ENCODE peak calls at places on chromosomes 16 and 17, in five cellular contexts. T is HCT116, I is transverse colon, B is IMR-90, O is ovary. X is an unnamed sample.

GRCh38 chr16:86664518-86665318 is 86.4 kb downstream of the FOXL1 start:
- DNase-seq in O (no peak), T (peak; percentile 96), I (peak; percentile 67), B (peak; percentile 98), X (no peak)

GRCh38 chr16:64152010-64152767 is 969.7 kb downstream of the CDH11 start:
- DNase-seq in B (no peak), I (no peak), O (no peak), T (no peak), X (no peak)

GRCh38 chr17:7266784-7267183 is 4.5 kb upstream of the CLDN7 start:
- DNase-seq in O (no peak), T (no peak), I (no peak), B (peak; percentile 41), X (no peak)

GRCh38 chr16:1167276-1168107 is 14.6 kb downstream of the CACNA1H start:
- DNase-seq in O (no peak), T (no peak), I (no peak), B (no peak), X (no peak)

GRCh38 chr17:77597421-77598240 is 360.9 kb upstream of the TNRC6C start:
- DNase-seq in T (no peak), O (no peak), B (no peak), I (no peak), X (no peak)

GRCh38 chr17:76145231-76146052 is 4.4 kb upstream of the FOXJ1 start:
- DNase-seq in B (no peak), O (no peak), I (peak; percentile 47), T (no peak), X (peak; percentile 7)

GRCh38 chr17:10499950-10500349 is 18.4 kb downstream of the MYH1 start:
- DNase-seq in O (no peak), B (no peak), T (no peak), I (no peak), X (no peak)

GRCh38 chr16:50680907-50681885 is at the start of gene SNX20:
- DNase-seq in O (peak; percentile 5), I (peak; percentile 58), T (no peak), B (no peak), X (no peak)

GRCh38 chr17:41417576-41418015 is 6.8 kb downstream of the KRT37 start:
- DNase-seq in B (peak; percentile 43), I (no peak), O (no peak), T (no peak), X (no peak)

GRCh38 chr17:47607481-47607880 is 42.2 kb upstream of the KPNB1 start:
- DNase-seq in I (no peak), T (no peak), O (no peak), B (no peak), X (no peak)

GRCh38 chr16:718922-719321 is 2.0 kb upstream of the ANTKMT start:
- DNase-seq in B (no peak), O (no peak), I (peak; percentile 77), T (no peak), X (no peak)

GRCh38 chr17:49521521-49522185 is 26.6 kb downstream of the NGFR start:
- DNase-seq in O (no peak), I (no peak), B (no peak), T (no peak), X (no peak)

GRCh38 chr17:45123930-45124796 is 8.2 kb downstream of the PLCD3 start:
- DNase-seq in T (peak; percentile 69), I (peak; percentile 82), O (peak; percentile 81), B (peak; percentile 91), X (no peak)

DNA sequence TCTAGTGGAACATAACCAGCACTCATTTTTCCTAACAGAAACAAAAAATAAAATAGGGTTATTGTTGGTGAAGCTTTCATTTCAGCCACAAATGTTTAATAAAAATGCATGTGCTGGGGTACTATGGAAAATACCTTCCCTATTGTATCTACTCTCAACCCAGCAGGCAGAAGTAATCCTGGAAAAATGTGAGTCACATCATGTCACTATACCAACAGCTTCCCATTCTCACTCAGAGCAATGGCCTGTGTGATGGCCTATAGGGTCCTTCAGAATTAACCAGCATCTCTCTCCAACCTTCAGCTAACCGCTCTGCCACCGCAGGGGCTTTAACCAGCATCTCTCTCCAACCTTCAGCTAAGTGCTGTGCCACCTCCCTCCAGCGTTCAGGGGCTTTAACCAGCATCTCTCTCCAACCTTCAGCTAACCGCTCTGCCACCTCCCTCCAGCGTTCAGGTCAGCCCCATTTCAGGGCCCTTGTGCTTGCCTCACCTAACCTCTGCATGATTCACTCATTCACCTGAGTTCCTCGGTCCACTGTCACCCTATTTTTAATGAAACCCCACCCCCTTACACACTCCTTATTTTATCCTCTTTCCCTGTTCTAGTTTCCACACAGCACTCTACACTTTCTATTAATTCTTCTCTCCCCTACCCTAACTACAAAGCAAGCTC is 34.0 kb downstream of the UBE2G1 start:
- DNase-seq in I (no peak), O (no peak), B (peak; percentile 33), T (no peak), X (no peak)
- H3K27ac ChIP-seq in I (peak overlapping the region; percentile 20), O (peak overlapping the region; percentile 39), B (no peak overlapping the region), T (no peak overlapping the region), X (no peak overlapping the region)

DNA sequence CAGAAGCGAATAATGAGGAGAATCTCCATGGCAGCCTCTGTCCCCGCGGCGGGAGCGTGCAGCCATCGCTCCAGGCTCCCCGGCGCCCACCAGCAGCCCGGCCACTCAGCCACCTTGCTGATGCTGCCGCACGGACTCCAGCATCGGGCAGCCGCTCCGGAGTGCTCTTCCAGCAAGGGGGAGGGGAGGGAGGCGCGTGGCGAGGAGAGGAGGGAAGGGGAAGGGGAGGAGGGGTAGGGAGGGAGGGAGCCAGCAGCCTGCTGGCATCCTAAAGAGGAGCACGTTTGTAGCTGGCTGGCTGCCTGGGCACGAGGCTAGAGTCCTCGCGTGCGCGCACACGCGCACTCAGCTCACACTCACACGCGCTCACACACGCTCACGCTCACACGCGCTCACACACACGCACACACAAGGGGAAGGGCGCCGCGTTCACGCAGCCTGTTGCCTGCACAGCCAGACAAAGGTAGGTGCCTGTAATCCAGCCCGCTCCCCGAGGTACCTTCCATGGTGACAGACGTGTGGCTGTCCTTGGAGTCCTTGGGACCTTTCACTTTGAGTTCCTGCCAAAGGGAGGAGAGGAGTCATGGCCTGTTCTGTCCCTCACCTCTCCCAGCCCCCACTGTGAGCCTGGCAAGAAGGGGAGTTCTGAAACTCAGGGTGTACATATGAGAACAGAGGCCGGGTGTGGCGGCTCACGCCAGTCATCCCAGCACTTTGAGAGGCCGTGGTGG is 82.1 kb downstream of the TIMM22 start:
- DNase-seq in B (no peak), O (peak; percentile 42), I (no peak), T (no peak), X (no peak)
- TF ChIP-seq POLR2A in B (no peak), O (no peak), I (no peak), T (no peak), X (no peak)

DNA sequence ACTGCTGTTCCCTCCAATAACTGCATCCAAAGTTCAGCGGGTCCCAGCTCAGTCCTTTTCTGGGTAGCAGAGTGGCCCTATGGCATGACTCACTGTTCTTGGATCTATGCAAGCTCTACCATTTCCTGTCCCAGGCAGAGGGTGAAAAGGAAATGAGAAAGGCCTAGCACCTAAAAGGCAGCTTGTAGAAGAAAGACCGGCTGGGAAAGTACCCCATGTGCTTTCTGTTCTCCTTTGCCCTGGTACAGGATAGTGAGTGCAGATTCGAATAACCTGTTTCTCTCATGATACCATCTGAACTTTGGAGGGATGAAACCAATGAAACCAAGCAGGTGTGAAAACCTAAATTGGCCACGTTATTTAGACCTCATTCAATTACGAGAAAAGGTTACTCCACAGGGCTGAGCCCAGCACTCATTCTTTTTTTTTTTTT is 12.7 kb upstream of the HASPIN start:
- DNase-seq in T (no peak), B (peak; percentile 71), O (no peak), I (peak; percentile 53), X (no peak)
- H3K27ac ChIP-seq in T (no peak overlapping the region), B (no peak overlapping the region), O (no peak overlapping the region), I (peak overlapping the region; percentile 71), X (no peak overlapping the region)

GRCh38 chr17:17694229-17695081 is 13.2 kb downstream of the RAI1 start:
- DNase-seq in B (peak; percentile 55), T (no peak), I (peak; percentile 76), O (peak; percentile 85), X (peak; percentile 52)
- TF ChIP-seq POLR2A in B (peak; percentile 80), T (no peak), I (peak; percentile 66), O (peak; percentile 77), X (peak; percentile 20)

DNA sequence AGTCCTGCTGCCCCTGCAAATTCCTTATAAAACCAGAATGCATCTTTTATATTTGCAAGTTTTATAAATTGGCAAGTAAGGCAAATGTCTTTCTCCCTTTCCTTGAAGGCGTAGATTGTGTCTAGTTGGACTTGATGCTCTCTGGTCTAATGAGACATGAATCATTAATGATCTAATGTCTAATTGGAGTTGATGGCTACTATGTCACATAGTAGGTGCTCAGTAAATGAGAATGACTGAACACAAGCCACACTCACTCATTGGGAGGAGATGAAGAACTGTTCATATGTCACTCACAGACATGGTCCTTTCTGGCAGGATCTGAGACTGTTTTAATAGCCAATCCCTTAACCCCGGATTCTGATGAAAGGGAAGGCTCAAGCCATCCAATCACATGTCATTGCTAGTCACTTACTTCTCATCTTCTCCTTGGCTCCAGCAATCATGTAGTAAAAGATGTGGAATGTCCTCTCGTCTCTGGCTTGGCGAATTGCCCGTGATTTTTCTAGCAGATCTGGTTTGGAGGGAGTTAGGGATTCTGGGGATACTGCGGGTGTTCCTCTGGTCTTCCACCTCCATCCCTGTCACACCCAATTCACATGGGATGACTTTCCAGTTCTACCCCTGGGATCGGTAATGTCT is 81.0 kb downstream of the MYH11 start:
- DNase-seq in T (no peak), B (peak; percentile 52), I (no peak), O (no peak), X (peak; percentile 33)
- H3K27ac ChIP-seq in T (no peak overlapping the region), B (no peak overlapping the region), I (peak overlapping the region; percentile 77), O (no peak overlapping the region), X (no peak overlapping the region)

GRCh38 chr17:57953703-57954420 is 1.4 kb downstream of the CUEDC1 start:
- DNase-seq in T (no peak), B (no peak), O (no peak), I (no peak), X (no peak)
- TF ChIP-seq POLR2A in T (no peak), B (no peak), O (no peak), I (no peak), X (no peak)

DNA sequence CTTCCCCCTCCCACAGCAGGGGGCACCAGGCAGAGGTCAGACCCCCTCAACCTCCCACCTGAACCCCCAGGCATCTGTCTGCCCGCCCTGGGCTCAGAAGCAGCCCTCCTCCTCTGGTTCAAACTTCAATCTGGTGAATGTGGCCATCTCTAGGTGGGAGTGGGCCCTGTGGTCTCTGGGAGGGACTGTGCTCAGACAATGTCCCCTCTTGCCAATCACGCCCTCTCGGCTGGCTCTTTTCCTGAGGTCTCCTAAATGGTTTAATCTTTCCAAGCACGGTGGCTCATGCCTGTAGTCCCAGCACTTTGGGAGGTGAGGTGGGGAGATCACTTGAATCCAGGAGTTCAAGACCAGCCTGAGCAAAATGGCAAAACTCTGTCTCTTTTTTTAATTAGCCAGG is 15.2 kb downstream of the LITAF start:
- DNase-seq in B (no peak), O (no peak), T (no peak), I (no peak), X (no peak)
- H3K27ac ChIP-seq in B (no peak overlapping the region), O (no peak overlapping the region), T (no peak overlapping the region), I (no peak overlapping the region), X (peak overlapping the region; percentile 75)

GRCh38 chr17:19744922-19745757 is 3.0 kb downstream of the ALDH3A1 start:
- DNase-seq in B (peak; percentile 55), T (peak; percentile 61), O (peak; percentile 95), I (peak; percentile 96), X (peak; percentile 95)
- TF ChIP-seq POLR2A in B (no peak), T (no peak), O (no peak), I (peak; percentile 10), X (no peak)